ENCODE peak calls at places on chromosomes 16 and 17, in ten cellular contexts. X is testis; U is left cardiac atrium; Y is activated T-cell treated with anti-CD3 and anti-CD28 coated beads for 48 hours; V is stimulated activated CD8-positive, alpha-beta memory T cell treated with anti-CD3 and anti-CD28 coated beads, Interleukin-12 subunit alpha, Interleukin-12 subunit beta, amount 100 ng/mL, for 4 hours; N is activated CD8-positive, alpha-beta memory T cell treated with anti-CD3 and anti-CD28 coated beads, Interleukin-2, amount 10 ng/mL, durations not matched to agents 7 days and 5 days; E is neural crest cell; F is GM13977; W is adipocyte; Q is KG1. J is an unnamed sample.

GRCh38 chr17:32503251-32504165 is 16.7 kb downstream of the CDK5R1 start:
- DNase-seq in W (no peak), F (peak; percentile 84), Q (no peak), Y (no peak), U (no peak), N (peak; percentile 77), V (no peak), X (no peak), E (no peak), J (no peak)

GRCh38 chr16:74747716-74748041 is 26.9 kb downstream of the FA2H start:
- DNase-seq in N (no peak), V (no peak), F (no peak), W (no peak), U (no peak), Q (no peak), E (no peak), Y (no peak), X (no peak), J (no peak)

GRCh38 chr17:56020369-56020768 is 132.9 kb upstream of the ANKFN1 start:
- DNase-seq in V (no peak), U (no peak), N (no peak), F (no peak), X (no peak), Q (no peak), E (no peak), Y (no peak), W (no peak), J (no peak)

GRCh38 chr17:40095944-40096791 is 4.2 kb downstream of the NR1D1 start:
- DNase-seq in W (no peak), N (peak; percentile 96), U (peak; percentile 66), Q (no peak), X (no peak), F (peak; percentile 95), E (no peak), V (peak; percentile 57), Y (peak; percentile 66), J (no peak)

GRCh38 chr17:40614431-40615294 is 33.0 kb downstream of the SMARCE1 start:
- DNase-seq in X (peak; percentile 55), U (no peak), W (no peak), E (no peak), F (peak; percentile 45), N (no peak), Y (no peak), V (no peak), Q (no peak), J (no peak)

GRCh38 chr17:31674305-31674704 is 184.7 kb downstream of the COPRS start:
- DNase-seq in W (peak; percentile 38), E (no peak), X (no peak), N (no peak), U (no peak), V (no peak), F (no peak), Y (no peak), Q (no peak), J (no peak)

GRCh38 chr17:31522987-31523495 is 131.6 kb downstream of the RAB11FIP4 start:
- DNase-seq in Y (no peak), U (no peak), W (no peak), X (no peak), F (no peak), E (no peak), V (no peak), Q (no peak), N (no peak), J (peak; percentile 5)

GRCh38 chr16:19116711-19117449 is 3.1 kb downstream of the ITPRIPL2 start:
- DNase-seq in E (no peak), X (no peak), Q (no peak), F (no peak), U (no peak), W (peak; percentile 25), N (no peak), V (no peak), Y (no peak), J (no peak)

GRCh38 chr16:15618392-15618791 is 24.6 kb downstream of the MARF1 start:
- DNase-seq in Y (no peak), V (no peak), E (no peak), U (no peak), X (no peak), W (peak; percentile 61), N (no peak), Q (no peak), F (no peak), J (no peak)

GRCh38 chr17:77436058-77436442 is 295.3 kb downstream of the SEC14L1 start:
- DNase-seq in Q (no peak), Y (no peak), U (peak; percentile 73), W (peak; percentile 44), N (no peak), E (no peak), V (no peak), X (no peak), F (no peak), J (peak; percentile 66)

GRCh38 chr17:4591529-4591928 is 7.2 kb downstream of the SMTNL2 start:
- DNase-seq in N (no peak), W (no peak), V (no peak), U (no peak), Y (no peak), E (no peak), F (no peak), X (no peak), Q (no peak), J (no peak)

GRCh38 chr17:74584714-74585113 is 7.4 kb downstream of the CD300LD start:
- DNase-seq in U (no peak), Y (no peak), N (no peak), V (no peak), Q (no peak), F (no peak), X (no peak), E (peak; percentile 12), W (no peak), J (no peak)

GRCh38 chr16:50326264-50326663 is 42.5 kb downstream of the BRD7 start:
- DNase-seq in W (no peak), X (no peak), Q (no peak), E (no peak), Y (no peak), N (no peak), U (no peak), V (no peak), F (no peak), J (no peak)